ENCODE peak calls at places on chromosomes 5 and 9, in ten cellular contexts. T, O, R, M, Y, H, J, C, N and Q are unnamed samples.

GRCh38 chr9:120436937-120437592 is 142.9 kb downstream of the CDK5RAP2 start:
- DNase-seq in N (peak; percentile 18), Y (no peak), O (no peak), J (peak; percentile 44), T (no peak), R (no peak), C (no peak), H (no peak), M (peak; percentile 47), Q (no peak)

GRCh38 chr9:107486674-107487520 is 2.7 kb downstream of the KLF4 start:
- DNase-seq in O (no peak), R (no peak), J (peak; percentile 40), H (no peak), Y (no peak), N (no peak), M (peak; percentile 12), C (no peak), T (peak; percentile 50), Q (no peak)

GRCh38 chr9:85038061-85038460 is 368.5 kb downstream of the NTRK2 start:
- DNase-seq in M (no peak), N (no peak), R (no peak), J (no peak), T (no peak), H (no peak), C (no peak), Y (no peak), O (no peak), Q (no peak)

GRCh38 chr5:83708170-83708569 is 12.5 kb downstream of the HAPLN1 start:
- DNase-seq in N (no peak), C (no peak), O (no peak), Y (no peak), T (no peak), R (no peak), J (no peak), H (no peak), M (no peak), Q (no peak)

GRCh38 chr5:65893749-65894430 is 32.5 kb upstream of the ERBIN start:
- DNase-seq in N (no peak), Y (no peak), T (no peak), H (no peak), M (no peak), J (no peak), O (no peak), C (no peak), R (no peak), Q (no peak)

GRCh38 chr5:123086376-123087055 is 2.5 kb upstream of the PRDM6 start:
- DNase-seq in C (no peak), H (no peak), R (no peak), N (no peak), J (no peak), O (no peak), Y (no peak), T (no peak), M (no peak), Q (no peak)

GRCh38 chr9:32524558-32525461 is 1.2 kb downstream of the RIGI start:
- DNase-seq in N (peak; percentile 2), C (no peak), J (peak; percentile 19), Y (peak; percentile 38), T (peak; percentile 24), O (peak; percentile 30), R (no peak), M (no peak), H (peak; percentile 73), Q (no peak)

GRCh38 chr9:13354733-13355132 is 75.2 kb upstream of the MPDZ start:
- DNase-seq in C (no peak), R (no peak), N (no peak), Y (peak; percentile 33), M (peak; percentile 71), T (no peak), H (peak; percentile 39), O (no peak), J (peak; percentile 81), Q (no peak)

GRCh38 chr5:54243483-54244080 is 66.8 kb downstream of the ARL15 start:
- DNase-seq in N (peak; percentile 51), T (no peak), M (peak; percentile 64), R (no peak), C (no peak), Y (peak; percentile 68), O (no peak), J (peak; percentile 65), H (peak; percentile 42), Q (no peak)

GRCh38 chr9:127368852-127369402 is 28.0 kb upstream of the SLC2A8 start:
- DNase-seq in R (peak; percentile 5), C (no peak), J (no peak), H (no peak), N (no peak), O (no peak), Y (no peak), T (no peak), M (no peak), Q (no peak)

GRCh38 chr9:121300283-121301119 is 32.5 kb downstream of the GSN start:
- DNase-seq in M (no peak), R (no peak), H (no peak), C (no peak), J (no peak), N (no peak), T (no peak), O (no peak), Y (no peak), Q (no peak)

GRCh38 chr5:170638454-170639220 is 134.8 kb downstream of the KCNIP1 start:
- DNase-seq in Y (peak; percentile 66), H (peak; percentile 28), M (peak; percentile 42), T (peak; percentile 67), N (peak; percentile 55), C (no peak), O (no peak), J (peak; percentile 38), R (peak; percentile 72), Q (no peak)

GRCh38 chr5:100444961-100445360 is 90.2 kb upstream of the FAM174A start:
- DNase-seq in Y (peak; percentile 8), M (no peak), H (no peak), C (no peak), R (no peak), O (no peak), N (no peak), J (no peak), T (no peak), Q (no peak)

GRCh38 chr5:77066191-77066590 is 20.9 kb downstream of the ZBED3 start:
- DNase-seq in M (no peak), R (no peak), C (no peak), Y (no peak), N (no peak), J (peak; percentile 16), H (no peak), T (no peak), O (no peak), Q (no peak)

GRCh38 chr5:172413601-172414000 is 40.7 kb downstream of the SH3PXD2B start:
- DNase-seq in T (no peak), H (no peak), J (peak; percentile 66), O (no peak), Y (no peak), R (no peak), C (no peak), M (peak; percentile 54), N (no peak), Q (no peak)

GRCh38 chr5:172410160-172410559 is 44.2 kb downstream of the SH3PXD2B start:
- DNase-seq in N (peak; percentile 20), O (no peak), C (peak; percentile 39), Y (peak; percentile 51), M (peak; percentile 95), T (no peak), H (no peak), J (peak; percentile 75), R (no peak), Q (no peak)

GRCh38 chr5:172410839-172411238 is 43.5 kb downstream of the SH3PXD2B start:
- DNase-seq in N (no peak), O (no peak), H (no peak), Y (peak; percentile 67), T (no peak), R (no peak), J (peak; percentile 89), M (peak; percentile 93), C (no peak), Q (no peak)

GRCh38 chr5:172412724-172413260 is 41.5 kb downstream of the SH3PXD2B start:
- DNase-seq in O (no peak), N (no peak), J (peak; percentile 99), C (peak; percentile 26), M (peak; percentile 100), H (peak; percentile 84), Y (peak; percentile 91), T (peak; percentile 63), R (peak; percentile 74), Q (peak; percentile 90)

GRCh38 chr5:172411423-172412111 is 42.8 kb downstream of the SH3PXD2B start:
- DNase-seq in R (no peak), C (no peak), M (peak; percentile 86), O (no peak), T (no peak), J (peak; percentile 55), Y (no peak), N (no peak), H (no peak), Q (no peak)
- H3K4me3 ChIP-seq in R (no peak overlapping the region), C (no peak overlapping the region), M (no peak overlapping the region), O (no peak overlapping the region), T (no peak overlapping the region), J (no peak overlapping the region), Y (no peak overlapping the region), N (no peak overlapping the region), H (no peak overlapping the region), Q (no peak overlapping the region)

DNA sequence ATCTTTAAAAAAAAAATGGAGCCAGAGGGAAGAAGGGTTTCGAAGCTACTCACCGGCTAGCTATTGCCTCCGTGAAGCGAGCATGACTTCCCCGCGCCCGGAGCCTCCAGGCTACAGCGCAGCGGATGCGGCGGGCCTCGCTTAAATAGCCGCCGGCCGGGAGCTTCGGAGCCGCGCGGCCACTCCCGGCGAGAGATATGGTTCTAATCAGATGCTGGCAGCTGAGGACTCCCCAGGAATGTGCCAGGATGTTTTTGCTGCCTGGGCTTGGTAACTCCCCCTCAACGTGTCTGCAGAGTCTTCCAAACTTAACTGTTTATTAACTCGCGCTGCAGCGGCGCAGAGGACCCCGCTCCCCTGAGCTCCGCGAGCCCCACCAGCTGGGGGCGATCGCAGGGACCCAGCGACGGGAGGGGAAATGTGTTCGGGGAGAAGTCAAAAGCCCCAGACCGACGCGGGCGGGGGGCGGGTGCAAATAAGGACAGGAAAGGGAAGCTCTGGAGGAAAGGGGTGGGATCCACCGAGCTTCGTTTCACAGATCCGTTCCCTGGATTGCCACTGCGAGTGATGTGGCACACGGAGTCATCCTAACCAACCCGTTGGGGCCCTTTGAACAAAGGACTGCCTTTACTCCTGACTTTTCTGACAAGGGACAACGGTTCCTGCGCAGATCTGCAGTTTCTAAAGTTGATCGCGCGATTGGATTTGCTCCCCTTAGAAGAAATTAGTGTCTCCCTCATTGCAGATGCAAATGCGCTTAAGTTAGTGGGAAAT is at the start of gene DAB2:
- DNase-seq in C (peak; percentile 84), T (peak; percentile 86), R (peak; percentile 89), Y (peak; percentile 97), M (peak; percentile 96), N (no peak), O (no peak), H (peak; percentile 52), J (peak; percentile 99), Q (peak; percentile 91)
- TF ChIP-seq CTCF in C (peak; percentile 82), T (peak; percentile 41), R (peak; percentile 48), Y (peak; percentile 77), M (peak; percentile 51), N (no peak), O (peak; percentile 40), H (peak; percentile 47), J (peak; percentile 70), Q (peak; percentile 87)

GRCh38 chr9:124660341-124660801 is 110.7 kb downstream of the NR6A1 start:
- DNase-seq in R (no peak), J (peak; percentile 57), N (peak; percentile 65), M (peak; percentile 48), Y (peak; percentile 74), H (peak; percentile 44), T (peak; percentile 38), C (no peak), O (no peak), Q (peak; percentile 24)
- H3K4me3 ChIP-seq in R (peak overlapping the region; percentile 59), J (peak overlapping the region; percentile 70), N (peak overlapping the region; percentile 72), M (peak overlapping the region; percentile 73), Y (peak overlapping the region; percentile 65), H (peak overlapping the region; percentile 50), T (peak overlapping the region; percentile 40), C (peak overlapping the region; percentile 62), O (peak overlapping the region; percentile 59), Q (peak overlapping the region; percentile 67)

GRCh38 chr9:70120834-70121510 is 77.3 kb downstream of the MAMDC2 start:
- DNase-seq in O (no peak), M (peak; percentile 96), T (peak; percentile 30), H (peak; percentile 95), C (peak; percentile 88), Y (peak; percentile 97), R (peak; percentile 29), N (no peak), J (peak; percentile 94), Q (peak; percentile 85)
- TF ChIP-seq CTCF in O (peak; percentile 37), M (peak; percentile 31), T (no peak), H (peak; percentile 58), C (peak; percentile 25), Y (peak; percentile 57), R (no peak), N (no peak), J (peak; percentile 35), Q (peak; percentile 58)